ENCODE peak calls at places on chromosomes 12 and 14, in seven cellular contexts. One of them, this sample, is unnamed. For H3K27me3, the result is how much of the 10 kb centered on the place peaks cover.

GRCh38 chr12:120394483-120395367 is 25.8 kb upstream of the MSI1 start:
- DNase-seq in prostate gland: peak
- DNase-seq in CD4-positive, alpha-beta memory T cell: no peak
- DNase-seq in HCT116: no peak
- DNase-seq in CD4-positive, CD25-positive, alpha-beta regulatory T cell: no peak
- DNase-seq in psoas muscle: no peak
- DNase-seq in aorta: peak
- DNase-seq in this sample: no peak

GRCh38 chr14:74299061-74299545 is 3.6 kb downstream of the ABCD4 start:
- DNase-seq in prostate gland: no peak
- DNase-seq in CD4-positive, alpha-beta memory T cell: no peak
- DNase-seq in HCT116: peak
- DNase-seq in CD4-positive, CD25-positive, alpha-beta regulatory T cell: no peak
- DNase-seq in psoas muscle: peak
- DNase-seq in aorta: peak
- DNase-seq in this sample: no peak

GRCh38 chr14:87643005-87643404 is 350.0 kb downstream of the GALC start:
- DNase-seq in prostate gland: no peak
- DNase-seq in CD4-positive, alpha-beta memory T cell: no peak
- DNase-seq in HCT116: no peak
- DNase-seq in CD4-positive, CD25-positive, alpha-beta regulatory T cell: no peak
- DNase-seq in psoas muscle: no peak
- DNase-seq in aorta: no peak
- DNase-seq in this sample: no peak

GRCh38 chr14:99562848-99563748 is 40.9 kb downstream of the CCDC85C start:
- DNase-seq in prostate gland: peak
- DNase-seq in CD4-positive, alpha-beta memory T cell: no peak
- DNase-seq in HCT116: no peak
- DNase-seq in CD4-positive, CD25-positive, alpha-beta regulatory T cell: no peak
- DNase-seq in psoas muscle: peak
- DNase-seq in aorta: peak
- DNase-seq in this sample: peak

GRCh38 chr12:3627336-3627735 is 125.6 kb downstream of the CRACR2A start:
- DNase-seq in prostate gland: no peak
- DNase-seq in CD4-positive, alpha-beta memory T cell: no peak
- DNase-seq in HCT116: no peak
- DNase-seq in CD4-positive, CD25-positive, alpha-beta regulatory T cell: no peak
- DNase-seq in psoas muscle: no peak
- DNase-seq in aorta: no peak
- DNase-seq in this sample: no peak

GRCh38 chr12:30197392-30198047 is 413.8 kb upstream of the TMTC1 start:
- DNase-seq in prostate gland: no peak
- DNase-seq in CD4-positive, alpha-beta memory T cell: no peak
- DNase-seq in HCT116: no peak
- DNase-seq in CD4-positive, CD25-positive, alpha-beta regulatory T cell: no peak
- DNase-seq in psoas muscle: no peak
- DNase-seq in aorta: no peak
- DNase-seq in this sample: no peak

GRCh38 chr14:91839754-91840153 is 27.6 kb downstream of the TC2N start:
- DNase-seq in prostate gland: no peak
- DNase-seq in CD4-positive, alpha-beta memory T cell: peak
- DNase-seq in HCT116: no peak
- DNase-seq in CD4-positive, CD25-positive, alpha-beta regulatory T cell: no peak
- DNase-seq in psoas muscle: no peak
- DNase-seq in aorta: no peak
- DNase-seq in this sample: no peak

GRCh38 chr14:32254952-32255679 is 52.0 kb upstream of the RNU6-8 start:
- DNase-seq in prostate gland: peak
- DNase-seq in CD4-positive, alpha-beta memory T cell: peak
- DNase-seq in HCT116: peak
- DNase-seq in CD4-positive, CD25-positive, alpha-beta regulatory T cell: peak
- DNase-seq in psoas muscle: peak
- DNase-seq in aorta: peak
- DNase-seq in this sample: peak

GRCh38 chr14:81537193-81537592 is 3.5 kb upstream of the SEL1L start:
- DNase-seq in prostate gland: no peak
- DNase-seq in CD4-positive, alpha-beta memory T cell: no peak
- DNase-seq in HCT116: no peak
- DNase-seq in CD4-positive, CD25-positive, alpha-beta regulatory T cell: no peak
- DNase-seq in psoas muscle: no peak
- DNase-seq in aorta: no peak
- DNase-seq in this sample: no peak

GRCh38 chr12:48580831-48581230 is 11.0 kb upstream of the LALBA start:
- DNase-seq in prostate gland: no peak
- DNase-seq in CD4-positive, alpha-beta memory T cell: no peak
- DNase-seq in HCT116: no peak
- DNase-seq in CD4-positive, CD25-positive, alpha-beta regulatory T cell: no peak
- DNase-seq in psoas muscle: no peak
- DNase-seq in aorta: no peak
- DNase-seq in this sample: no peak

GRCh38 chr12:66314278-66314677 is 12.0 kb downstream of the HELB start:
- DNase-seq in prostate gland: no peak
- DNase-seq in CD4-positive, alpha-beta memory T cell: no peak
- DNase-seq in HCT116: no peak
- DNase-seq in CD4-positive, CD25-positive, alpha-beta regulatory T cell: no peak
- DNase-seq in psoas muscle: no peak
- DNase-seq in aorta: no peak
- DNase-seq in this sample: no peak

GRCh38 chr12:24881227-24881626 is 67.7 kb downstream of the BCAT1 start:
- DNase-seq in prostate gland: no peak
- DNase-seq in CD4-positive, alpha-beta memory T cell: no peak
- DNase-seq in HCT116: no peak
- DNase-seq in CD4-positive, CD25-positive, alpha-beta regulatory T cell: no peak
- DNase-seq in psoas muscle: no peak
- DNase-seq in aorta: no peak
- DNase-seq in this sample: no peak

GRCh38 chr14:103547941-103548462 is 14.5 kb downstream of the BAG5 start:
- DNase-seq in prostate gland: no peak
- DNase-seq in CD4-positive, alpha-beta memory T cell: no peak
- DNase-seq in HCT116: no peak
- DNase-seq in CD4-positive, CD25-positive, alpha-beta regulatory T cell: no peak
- DNase-seq in psoas muscle: peak
- DNase-seq in aorta: no peak
- DNase-seq in this sample: peak

GRCh38 chr14:31263485-31264133 is 56.0 kb upstream of the HECTD1 start:
- DNase-seq in prostate gland: no peak
- DNase-seq in CD4-positive, alpha-beta memory T cell: no peak
- DNase-seq in HCT116: peak
- DNase-seq in CD4-positive, CD25-positive, alpha-beta regulatory T cell: no peak
- DNase-seq in psoas muscle: peak
- DNase-seq in aorta: peak
- DNase-seq in this sample: no peak

GRCh38 chr12:92745874-92746553 is 43.2 kb downstream of the PLEKHG7 start:
- DNase-seq in prostate gland: no peak
- DNase-seq in CD4-positive, alpha-beta memory T cell: no peak
- DNase-seq in HCT116: peak
- DNase-seq in CD4-positive, CD25-positive, alpha-beta regulatory T cell: no peak
- DNase-seq in psoas muscle: peak
- DNase-seq in aorta: peak
- DNase-seq in this sample: peak

GRCh38 chr12:54147186-54147585 is 41.6 kb downstream of the SMUG1 start:
- DNase-seq in prostate gland: no peak
- DNase-seq in CD4-positive, alpha-beta memory T cell: no peak
- DNase-seq in HCT116: no peak
- DNase-seq in CD4-positive, CD25-positive, alpha-beta regulatory T cell: no peak
- DNase-seq in psoas muscle: no peak
- DNase-seq in aorta: peak
- DNase-seq in this sample: no peak

GRCh38 chr12:66144796-66145754 is 14.5 kb upstream of the LLPH start:
- DNase-seq in prostate gland: peak
- DNase-seq in CD4-positive, alpha-beta memory T cell: no peak
- DNase-seq in HCT116: peak
- DNase-seq in CD4-positive, CD25-positive, alpha-beta regulatory T cell: no peak
- DNase-seq in psoas muscle: no peak
- DNase-seq in aorta: no peak
- DNase-seq in this sample: no peak

GRCh38 chr14:60085085-60085484 is 6.6 kb upstream of the PCNX4 start:
- DNase-seq in prostate gland: no peak
- DNase-seq in CD4-positive, alpha-beta memory T cell: no peak
- DNase-seq in HCT116: no peak
- DNase-seq in CD4-positive, CD25-positive, alpha-beta regulatory T cell: no peak
- DNase-seq in psoas muscle: no peak
- DNase-seq in aorta: no peak
- DNase-seq in this sample: no peak

GRCh38 chr14:74933925-74934435 is 10.9 kb upstream of the RPS6KL1 start:
- DNase-seq in prostate gland: no peak
- DNase-seq in CD4-positive, alpha-beta memory T cell: no peak
- DNase-seq in HCT116: no peak
- DNase-seq in CD4-positive, CD25-positive, alpha-beta regulatory T cell: no peak
- DNase-seq in psoas muscle: peak
- DNase-seq in aorta: no peak
- DNase-seq in this sample: no peak

GRCh38 chr12:52137746-52138145 is 54.1 kb downstream of the KRT80 start:
- DNase-seq in prostate gland: no peak
- DNase-seq in CD4-positive, alpha-beta memory T cell: no peak
- DNase-seq in HCT116: no peak
- DNase-seq in CD4-positive, CD25-positive, alpha-beta regulatory T cell: no peak
- DNase-seq in psoas muscle: no peak
- DNase-seq in aorta: peak
- DNase-seq in this sample: peak

GRCh38 chr12:83036847-83037246 is 350.1 kb downstream of the TMTC2 start:
- DNase-seq in prostate gland: no peak
- DNase-seq in CD4-positive, alpha-beta memory T cell: no peak
- DNase-seq in HCT116: no peak
- DNase-seq in CD4-positive, CD25-positive, alpha-beta regulatory T cell: no peak
- DNase-seq in psoas muscle: no peak
- DNase-seq in aorta: no peak
- DNase-seq in this sample: no peak

GRCh38 chr12:46401703-46402102 is 29.1 kb upstream of the SLC38A2 start:
- DNase-seq in prostate gland: no peak
- DNase-seq in CD4-positive, alpha-beta memory T cell: no peak
- DNase-seq in HCT116: no peak
- DNase-seq in CD4-positive, CD25-positive, alpha-beta regulatory T cell: no peak
- DNase-seq in psoas muscle: no peak
- DNase-seq in aorta: peak
- DNase-seq in this sample: peak

GRCh38 chr14:72500234-72500838 is 393.6 kb downstream of the DPF3 start:
- DNase-seq in prostate gland: peak
- DNase-seq in CD4-positive, alpha-beta memory T cell: no peak
- DNase-seq in HCT116: no peak
- DNase-seq in CD4-positive, CD25-positive, alpha-beta regulatory T cell: no peak
- DNase-seq in psoas muscle: no peak
- DNase-seq in aorta: no peak
- DNase-seq in this sample: no peak

GRCh38 chr12:104285740-104286537 is 17.6 kb upstream of the EID3 start:
- DNase-seq in prostate gland: no peak
- DNase-seq in CD4-positive, alpha-beta memory T cell: no peak
- DNase-seq in HCT116: peak
- DNase-seq in CD4-positive, CD25-positive, alpha-beta regulatory T cell: no peak
- DNase-seq in psoas muscle: no peak
- DNase-seq in aorta: no peak
- DNase-seq in this sample: no peak

GRCh38 chr12:114721266-114721665 is 37.3 kb upstream of the TBX3 start:
- DNase-seq in prostate gland: no peak
- DNase-seq in CD4-positive, alpha-beta memory T cell: no peak
- DNase-seq in HCT116: no peak
- DNase-seq in CD4-positive, CD25-positive, alpha-beta regulatory T cell: no peak
- DNase-seq in psoas muscle: no peak
- DNase-seq in aorta: no peak
- DNase-seq in this sample: no peak

GRCh38 chr12:188910-189621 is 24.9 kb downstream of the SLC6A12 start:
- DNase-seq in prostate gland: no peak
- DNase-seq in CD4-positive, alpha-beta memory T cell: peak
- DNase-seq in HCT116: no peak
- DNase-seq in CD4-positive, CD25-positive, alpha-beta regulatory T cell: no peak
- DNase-seq in psoas muscle: peak
- DNase-seq in aorta: no peak
- DNase-seq in this sample: peak
- H3K27ac ChIP-seq in prostate gland: no peak
- H3K27ac ChIP-seq in CD4-positive, alpha-beta memory T cell: no peak
- H3K27ac ChIP-seq in HCT116: no peak
- H3K27ac ChIP-seq in CD4-positive, CD25-positive, alpha-beta regulatory T cell: no peak
- H3K27ac ChIP-seq in psoas muscle: no peak
- H3K27ac ChIP-seq in aorta: no peak
- H3K27ac ChIP-seq in this sample: peak

GRCh38 chr14:23575086-23575485 is 3.5 kb downstream of the JPH4 start:
- DNase-seq in prostate gland: no peak
- DNase-seq in CD4-positive, alpha-beta memory T cell: no peak
- DNase-seq in HCT116: no peak
- DNase-seq in CD4-positive, CD25-positive, alpha-beta regulatory T cell: no peak
- DNase-seq in psoas muscle: no peak
- DNase-seq in aorta: no peak
- DNase-seq in this sample: no peak

GRCh38 chr14:23578560-23579310 is at the start of gene JPH4:
- DNase-seq in prostate gland: no peak
- DNase-seq in CD4-positive, alpha-beta memory T cell: no peak
- DNase-seq in HCT116: no peak
- DNase-seq in CD4-positive, CD25-positive, alpha-beta regulatory T cell: no peak
- DNase-seq in psoas muscle: no peak
- DNase-seq in aorta: no peak
- DNase-seq in this sample: no peak

GRCh38 chr14:23579311-23579630 is 681 bp upstream of the JPH4 start:
- DNase-seq in prostate gland: no peak
- DNase-seq in CD4-positive, alpha-beta memory T cell: no peak
- DNase-seq in HCT116: no peak
- DNase-seq in CD4-positive, CD25-positive, alpha-beta regulatory T cell: no peak
- DNase-seq in psoas muscle: no peak
- DNase-seq in aorta: no peak
- DNase-seq in this sample: no peak

GRCh38 chr14:23577710-23578392 is 739 bp downstream of the JPH4 start:
- DNase-seq in prostate gland: no peak
- DNase-seq in CD4-positive, alpha-beta memory T cell: no peak
- DNase-seq in HCT116: no peak
- DNase-seq in CD4-positive, CD25-positive, alpha-beta regulatory T cell: no peak
- DNase-seq in psoas muscle: no peak
- DNase-seq in aorta: no peak
- DNase-seq in this sample: no peak

GRCh38 chr14:23577004-23577681 is 1.4 kb downstream of the JPH4 start:
- DNase-seq in prostate gland: no peak
- DNase-seq in CD4-positive, alpha-beta memory T cell: no peak
- DNase-seq in HCT116: no peak
- DNase-seq in CD4-positive, CD25-positive, alpha-beta regulatory T cell: no peak
- DNase-seq in psoas muscle: no peak
- DNase-seq in aorta: no peak
- DNase-seq in this sample: no peak
- H3K27me3 ChIP-seq in prostate gland: under half
- H3K27me3 ChIP-seq in CD4-positive, alpha-beta memory T cell: under half
- H3K27me3 ChIP-seq in HCT116: under half
- H3K27me3 ChIP-seq in CD4-positive, CD25-positive, alpha-beta regulatory T cell: under half
- H3K27me3 ChIP-seq in psoas muscle: half or more
- H3K27me3 ChIP-seq in aorta: under half
- H3K27me3 ChIP-seq in this sample: half or more

DNA sequence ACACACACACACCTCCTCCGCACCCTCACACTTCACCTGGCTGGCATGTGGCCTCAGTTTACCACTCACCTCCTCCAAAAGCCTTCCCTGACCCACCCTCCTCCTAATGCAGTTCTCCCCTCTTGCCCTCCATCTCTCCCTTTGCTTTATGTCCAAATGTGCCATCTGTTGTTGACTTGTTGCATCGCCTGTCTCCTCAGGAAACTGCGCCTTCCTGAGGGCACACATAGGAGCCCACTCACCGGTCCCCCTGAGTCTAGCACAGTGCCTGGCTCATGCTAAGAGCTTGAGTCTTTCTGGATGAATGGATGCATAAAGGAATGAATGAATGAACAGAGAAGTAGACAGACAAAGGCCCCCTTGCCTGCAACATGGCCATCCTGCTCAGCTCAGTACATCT is 34.0 kb downstream of the MVK start:
- DNase-seq in prostate gland: no peak
- DNase-seq in CD4-positive, alpha-beta memory T cell: no peak
- DNase-seq in HCT116: no peak
- DNase-seq in CD4-positive, CD25-positive, alpha-beta regulatory T cell: no peak
- DNase-seq in psoas muscle: no peak
- DNase-seq in aorta: no peak
- DNase-seq in this sample: no peak
- H3K4me3 ChIP-seq in prostate gland: no peak
- H3K4me3 ChIP-seq in CD4-positive, alpha-beta memory T cell: no peak
- H3K4me3 ChIP-seq in HCT116: no peak
- H3K4me3 ChIP-seq in CD4-positive, CD25-positive, alpha-beta regulatory T cell: no peak
- H3K4me3 ChIP-seq in psoas muscle: no peak
- H3K4me3 ChIP-seq in aorta: no peak
- H3K4me3 ChIP-seq in this sample: no peak

GRCh38 chr12:57529831-57530230 is 7.2 kb downstream of the MBD6 start:
- DNase-seq in prostate gland: no peak
- DNase-seq in CD4-positive, alpha-beta memory T cell: no peak
- DNase-seq in HCT116: no peak
- DNase-seq in CD4-positive, CD25-positive, alpha-beta regulatory T cell: no peak
- DNase-seq in psoas muscle: no peak
- DNase-seq in aorta: no peak
- DNase-seq in this sample: no peak
- H3K27ac ChIP-seq in prostate gland: peak
- H3K27ac ChIP-seq in CD4-positive, alpha-beta memory T cell: no peak
- H3K27ac ChIP-seq in HCT116: no peak
- H3K27ac ChIP-seq in CD4-positive, CD25-positive, alpha-beta regulatory T cell: no peak
- H3K27ac ChIP-seq in psoas muscle: no peak
- H3K27ac ChIP-seq in aorta: no peak
- H3K27ac ChIP-seq in this sample: peak